ENCODE peak calls at places on chromosomes 13 and 19, in six cellular contexts. Z is left lung, N is heart left ventricle, L is PC-3, Q is heart right ventricle, Y is lower lobe of right lung. U is an unnamed sample.

GRCh38 chr19:31589109-31589508 is 239.9 kb upstream of the TSHZ3 start:
- DNase-seq in Q (no peak), Z (no peak), N (no peak), L (no peak), Y (no peak), U (no peak)

GRCh38 chr19:55437410-55437809 is 5.7 kb downstream of the SHISA7 start:
- DNase-seq in Z (no peak), N (no peak), L (peak), Q (peak), Y (peak), U (no peak)

GRCh38 chr13:102856603-102857002 is 10.8 kb downstream of the ERCC5 start:
- DNase-seq in Y (peak), Q (peak), N (peak), L (no peak), Z (no peak), U (no peak)

GRCh38 chr19:35350591-35350990 is 2.9 kb downstream of the FFAR1 start:
- DNase-seq in Z (peak), Y (peak), L (no peak), Q (no peak), N (no peak), U (no peak)

GRCh38 chr13:40508112-40508511 is 158.3 kb downstream of the FOXO1 start:
- DNase-seq in Y (no peak), N (no peak), Q (peak), Z (no peak), L (no peak), U (no peak)

GRCh38 chr13:111112196-111112595 is 2.9 kb upstream of the ARHGEF7 start:
- DNase-seq in N (no peak), Y (no peak), L (no peak), Q (no peak), Z (no peak), U (no peak)

GRCh38 chr13:76672422-76672821 is 213.8 kb downstream of the KCTD12 start:
- DNase-seq in N (no peak), L (peak), Z (no peak), Y (no peak), Q (no peak), U (no peak)

GRCh38 chr19:35346193-35347052 is 1.3 kb upstream of the FFAR1 start:
- DNase-seq in Y (peak), L (no peak), Q (no peak), Z (peak), N (no peak), U (peak)

GRCh38 chr13:40665061-40665753 is 1.2 kb downstream of the FOXO1 start:
- DNase-seq in Q (peak), Z (peak), N (peak), Y (peak), L (peak), U (peak)

GRCh38 chr13:79128158-79128557 is 277.9 kb downstream of the RBM26 start:
- DNase-seq in L (peak), Y (no peak), Z (no peak), Q (no peak), N (no peak), U (no peak)

GRCh38 chr13:22278336-22278929 is 607.6 kb downstream of the FGF9 start:
- DNase-seq in L (peak), N (peak), Z (no peak), Q (peak), Y (no peak), U (peak)

GRCh38 chr13:32010137-32010536 is 21.4 kb upstream of the FRY start:
- DNase-seq in L (no peak), N (no peak), Y (no peak), Z (no peak), Q (no peak), U (no peak)

GRCh38 chr13:111861766-111862366 is 205.1 kb upstream of the SOX1 start:
- DNase-seq in Y (no peak), N (no peak), Z (no peak), L (no peak), Q (no peak), U (no peak)

GRCh38 chr13:25775986-25776385 is 275.8 kb downstream of the SHISA2 start:
- DNase-seq in N (no peak), L (no peak), Z (no peak), Q (no peak), Y (no peak), U (no peak)

GRCh38 chr19:51783373-51783772 is 11.6 kb upstream of the FPR3 start:
- DNase-seq in Y (no peak), Z (no peak), L (peak), Q (no peak), N (no peak), U (no peak)

GRCh38 chr13:38045278-38046048 is 175.9 kb upstream of the TRPC4 start:
- DNase-seq in N (no peak), Q (no peak), Z (peak), Y (no peak), L (peak), U (no peak)

GRCh38 chr13:99432637-99433542 is 68.4 kb upstream of the TM9SF2 start:
- DNase-seq in Y (peak), L (peak), Z (peak), Q (peak), N (peak), U (peak)

GRCh38 chr19:54517483-54517882 is 14.9 kb downstream of the LAIR2 start:
- DNase-seq in N (peak), L (peak), Q (peak), Y (peak), Z (no peak), U (peak)

GRCh38 chr13:103726808-103727207 is 660.6 kb upstream of the SLC10A2 start:
- DNase-seq in Q (no peak), Y (no peak), N (no peak), Z (no peak), L (no peak), U (no peak)

GRCh38 chr13:106063591-106064308 is 471.7 kb downstream of the EFNB2 start:
- DNase-seq in Z (no peak), Q (no peak), L (peak), Y (no peak), N (no peak), U (no peak)

GRCh38 chr19:40613669-40614594 is 12.8 kb downstream of the LTBP4 start:
- DNase-seq in Q (peak), Z (peak), Y (peak), N (peak), L (no peak), U (peak)

GRCh38 chr19:35375505-35376307 is 4.8 kb downstream of the GPR42 start:
- DNase-seq in Z (no peak), Y (no peak), N (no peak), L (no peak), Q (no peak), U (no peak)

GRCh38 chr13:31793246-31793645 is 53.9 kb downstream of the RXFP2 start:
- DNase-seq in L (peak), Q (no peak), N (no peak), Y (no peak), Z (no peak), U (no peak)

GRCh38 chr13:51728972-51729371 is 75.0 kb downstream of the DHRS12 start:
- DNase-seq in Y (no peak), N (no peak), Z (no peak), L (peak), Q (no peak), U (no peak)

GRCh38 chr19:35205733-35206323 is 22.7 kb downstream of the FAM187B start:
- DNase-seq in L (no peak), N (no peak), Q (no peak), Z (no peak), Y (no peak), U (no peak)

GRCh38 chr19:43622070-43622469 is 2.6 kb upstream of the ZNF428 start:
- DNase-seq in Y (no peak), N (no peak), Z (no peak), L (no peak), Q (no peak), U (no peak)

GRCh38 chr13:41053384-41053826 is 7.9 kb upstream of the WBP4 start:
- DNase-seq in Z (no peak), N (peak), Q (peak), Y (no peak), L (peak), U (no peak)

GRCh38 chr13:49488563-49488962 is 7.2 kb upstream of the PHF11 start:
- DNase-seq in Z (no peak), Q (no peak), L (no peak), Y (no peak), N (no peak), U (no peak)
- H3K27ac ChIP-seq in Z (no peak), Q (no peak), L (no peak), Y (no peak), N (no peak), U (no peak)

DNA sequence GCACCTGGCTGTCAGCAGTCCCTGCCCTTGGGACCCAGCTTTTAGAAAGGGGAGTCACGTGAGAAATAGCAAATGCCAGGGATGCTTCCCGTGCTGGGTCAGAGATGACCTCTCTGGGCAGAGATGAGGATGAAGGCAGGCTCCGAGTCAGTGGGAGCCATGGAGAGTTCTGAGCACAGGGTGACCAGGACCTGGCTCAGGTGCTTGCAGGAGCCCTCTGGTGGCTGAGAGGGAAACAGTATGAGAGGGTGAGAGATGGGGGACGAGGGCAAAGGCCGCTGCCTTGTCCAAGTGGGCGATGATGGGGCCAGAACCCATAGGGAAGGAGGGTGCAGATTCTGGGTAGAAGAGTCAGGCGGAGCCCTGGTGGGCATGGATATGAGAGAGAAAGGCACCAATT is 15.8 kb downstream of the TMED1 start:
- DNase-seq in L (peak), Y (no peak), N (peak), Q (no peak), Z (no peak), U (no peak)
- TF ChIP-seq CTCF in L (peak), Y (peak), N (no peak), Q (peak), Z (no peak), U (no peak)

GRCh38 chr13:114023716-114024602 is 50.1 kb upstream of the C13orf46 start:
- DNase-seq in N (peak), Z (peak), L (no peak), Q (no peak), Y (no peak), U (no peak)
- H3K27ac ChIP-seq in N (no peak), Z (no peak), L (no peak), Q (no peak), Y (no peak), U (no peak)

DNA sequence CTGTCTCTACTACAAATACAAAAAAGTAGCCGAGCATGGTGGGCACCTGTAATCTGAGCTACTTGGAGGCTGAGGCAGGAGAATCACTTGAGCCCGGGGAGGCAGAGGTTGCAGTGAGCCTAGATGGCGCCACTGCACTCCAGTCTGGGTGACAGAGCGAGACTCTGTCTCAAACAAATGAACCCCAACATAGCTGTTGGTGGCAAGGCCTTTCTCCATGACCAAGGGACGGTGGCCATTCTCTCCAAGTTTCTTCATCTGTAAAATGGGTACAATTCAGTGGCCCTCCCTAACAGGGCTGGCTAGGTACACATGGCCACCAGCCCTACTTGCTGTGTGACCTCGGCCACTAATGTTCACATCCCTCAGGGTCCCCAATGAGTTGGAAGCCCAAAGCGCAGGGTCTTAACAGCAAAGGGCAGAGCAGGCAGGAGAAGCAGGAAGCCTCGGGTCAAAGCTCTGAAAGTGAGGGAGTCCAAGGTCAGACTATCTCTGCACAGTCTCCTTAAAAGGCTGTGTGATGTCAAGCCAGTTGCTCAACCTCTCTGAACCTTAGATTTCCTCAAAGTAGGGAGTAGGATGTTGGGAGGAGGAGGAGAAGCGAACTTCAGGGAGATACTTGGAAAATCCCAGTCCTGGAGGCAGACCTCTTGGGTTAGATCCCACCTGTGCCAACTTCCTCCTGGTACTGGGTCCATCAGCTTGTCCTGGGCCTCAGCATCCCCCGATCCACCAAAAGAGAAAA is 2.7 kb downstream of the JUND start:
- DNase-seq in L (no peak), N (no peak), Q (no peak), Y (no peak), Z (no peak), U (peak)
- TF ChIP-seq CTCF in L (peak), N (no peak), Q (peak), Y (no peak), Z (no peak), U (peak)

GRCh38 chr19:10548746-10549276 is 5.1 kb downstream of the ATG4D start:
- DNase-seq in Q (no peak), Y (no peak), L (no peak), Z (no peak), N (no peak), U (no peak)
- H3K27ac ChIP-seq in Q (no peak), Y (no peak), L (no peak), Z (no peak), N (no peak), U (no peak)

GRCh38 chr19:48629297-48629598 is 7.9 kb downstream of the DBP start:
- DNase-seq in L (no peak), N (no peak), Z (peak), Y (no peak), Q (no peak), U (no peak)

GRCh38 chr19:48628486-48629296 is 8.5 kb downstream of the DBP start:
- DNase-seq in N (no peak), Y (no peak), Z (no peak), L (no peak), Q (no peak), U (no peak)

GRCh38 chr19:48629599-48630288 is 7.4 kb downstream of the DBP start:
- DNase-seq in Z (no peak), N (peak), L (no peak), Y (no peak), Q (no peak), U (peak)

GRCh38 chr19:48631254-48631653 is 5.9 kb downstream of the DBP start:
- DNase-seq in Z (no peak), L (no peak), Y (no peak), N (no peak), Q (no peak), U (no peak)

DNA sequence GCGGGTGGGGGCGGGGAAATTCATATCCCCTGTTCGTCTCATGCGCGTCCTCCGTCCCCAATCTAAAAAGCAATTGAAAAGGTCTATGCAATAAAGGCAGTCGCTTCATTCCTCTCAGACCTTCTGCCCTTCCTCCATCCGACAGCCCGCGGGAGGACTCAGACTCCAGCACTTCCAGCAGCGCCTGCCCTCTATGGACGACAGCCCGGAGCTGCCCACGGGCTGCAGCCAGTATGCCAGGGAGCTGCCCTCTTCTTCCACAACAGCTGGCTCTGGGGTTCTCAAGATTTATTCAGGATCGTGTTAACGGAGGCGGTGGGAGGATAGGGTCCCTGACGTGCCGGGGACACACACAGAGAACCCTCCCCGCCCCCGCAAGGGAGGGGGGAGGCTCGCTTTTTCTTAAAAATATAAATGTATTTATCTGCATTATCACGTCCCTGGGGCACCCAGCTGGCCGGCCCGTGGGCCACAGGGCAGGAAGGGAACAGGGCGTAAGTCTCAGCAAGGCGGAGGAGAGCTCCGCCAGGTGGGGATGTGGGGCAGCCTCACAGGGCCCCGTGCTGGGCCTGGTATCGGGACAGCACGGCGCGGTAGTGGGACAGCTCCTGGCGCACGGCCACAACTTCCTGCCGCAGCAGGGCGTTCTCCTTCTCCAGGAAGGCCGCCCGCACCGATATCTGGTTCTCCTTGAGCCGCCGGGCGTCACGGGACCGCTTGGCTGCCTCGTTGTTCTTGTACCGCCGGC is 6.7 kb downstream of the DBP start:
- DNase-seq in Z (peak), Y (peak), L (no peak), Q (peak), N (peak), U (no peak)
- TF ChIP-seq CTCF in Z (no peak), Y (peak), L (no peak), Q (peak), N (peak), U (no peak)